ENCODE peak calls at places on chromosome 3, in six cellular contexts. One of them, this sample, is unnamed.

GRCh38 chr3:196519738-196520122 is 4.6 kb upstream of the SMCO1 start:
- DNase-seq in choroid plexus epithelial cell: no peak
- DNase-seq in heart right ventricle: no peak
- DNase-seq in astrocyte of the hippocampus: no peak
- DNase-seq in testis: no peak
- DNase-seq in glutamatergic neuron: peak
- DNase-seq in this sample: no peak

GRCh38 chr3:187978433-187979011 is 175.4 kb upstream of the LPP start:
- DNase-seq in choroid plexus epithelial cell: peak
- DNase-seq in heart right ventricle: no peak
- DNase-seq in astrocyte of the hippocampus: no peak
- DNase-seq in testis: no peak
- DNase-seq in glutamatergic neuron: no peak
- DNase-seq in this sample: no peak

GRCh38 chr3:139263798-139264197 is 80.0 kb upstream of the MRPS22 start:
- DNase-seq in choroid plexus epithelial cell: no peak
- DNase-seq in heart right ventricle: no peak
- DNase-seq in astrocyte of the hippocampus: no peak
- DNase-seq in testis: no peak
- DNase-seq in glutamatergic neuron: no peak
- DNase-seq in this sample: no peak

GRCh38 chr3:31919528-31919927 is 61.5 kb downstream of the OSBPL10 start:
- DNase-seq in choroid plexus epithelial cell: no peak
- DNase-seq in heart right ventricle: no peak
- DNase-seq in astrocyte of the hippocampus: no peak
- DNase-seq in testis: no peak
- DNase-seq in glutamatergic neuron: no peak
- DNase-seq in this sample: no peak

GRCh38 chr3:184078851-184079250 is 18.0 kb upstream of the HTR3E start:
- DNase-seq in choroid plexus epithelial cell: peak
- DNase-seq in heart right ventricle: no peak
- DNase-seq in astrocyte of the hippocampus: peak
- DNase-seq in testis: no peak
- DNase-seq in glutamatergic neuron: no peak
- DNase-seq in this sample: no peak

GRCh38 chr3:176566757-176567156 is 630.5 kb downstream of the TBL1XR1 start:
- DNase-seq in choroid plexus epithelial cell: no peak
- DNase-seq in heart right ventricle: no peak
- DNase-seq in astrocyte of the hippocampus: no peak
- DNase-seq in testis: no peak
- DNase-seq in glutamatergic neuron: no peak
- DNase-seq in this sample: no peak

GRCh38 chr3:52218454-52218853 is 7.0 kb downstream of the TLR9 start:
- DNase-seq in choroid plexus epithelial cell: no peak
- DNase-seq in heart right ventricle: no peak
- DNase-seq in astrocyte of the hippocampus: no peak
- DNase-seq in testis: no peak
- DNase-seq in glutamatergic neuron: no peak
- DNase-seq in this sample: no peak

GRCh38 chr3:179608931-179609720 is 4.5 kb downstream of the NDUFB5 start:
- DNase-seq in choroid plexus epithelial cell: no peak
- DNase-seq in heart right ventricle: no peak
- DNase-seq in astrocyte of the hippocampus: no peak
- DNase-seq in testis: no peak
- DNase-seq in glutamatergic neuron: no peak
- DNase-seq in this sample: no peak

GRCh38 chr3:57757642-57758297 is 1.7 kb downstream of the SLMAP start:
- DNase-seq in choroid plexus epithelial cell: peak
- DNase-seq in heart right ventricle: no peak
- DNase-seq in astrocyte of the hippocampus: peak
- DNase-seq in testis: no peak
- DNase-seq in glutamatergic neuron: no peak
- DNase-seq in this sample: peak

GRCh38 chr3:151152626-151153025 is 50.4 kb downstream of the GPR171 start:
- DNase-seq in choroid plexus epithelial cell: no peak
- DNase-seq in heart right ventricle: no peak
- DNase-seq in astrocyte of the hippocampus: no peak
- DNase-seq in testis: no peak
- DNase-seq in glutamatergic neuron: no peak
- DNase-seq in this sample: no peak

GRCh38 chr3:68866157-68866556 is 66.2 kb downstream of the TAFA4 start:
- DNase-seq in choroid plexus epithelial cell: peak
- DNase-seq in heart right ventricle: no peak
- DNase-seq in astrocyte of the hippocampus: no peak
- DNase-seq in testis: peak
- DNase-seq in glutamatergic neuron: no peak
- DNase-seq in this sample: no peak

GRCh38 chr3:15538345-15538744 is 16.8 kb upstream of the COLQ start:
- DNase-seq in choroid plexus epithelial cell: no peak
- DNase-seq in heart right ventricle: no peak
- DNase-seq in astrocyte of the hippocampus: no peak
- DNase-seq in testis: no peak
- DNase-seq in glutamatergic neuron: no peak
- DNase-seq in this sample: no peak

GRCh38 chr3:147354621-147355020 is 51.7 kb downstream of the ZIC4 start:
- DNase-seq in choroid plexus epithelial cell: peak
- DNase-seq in heart right ventricle: no peak
- DNase-seq in astrocyte of the hippocampus: no peak
- DNase-seq in testis: no peak
- DNase-seq in glutamatergic neuron: no peak
- DNase-seq in this sample: no peak

GRCh38 chr3:189598530-189598929 is 32.7 kb upstream of the TP63 start:
- DNase-seq in choroid plexus epithelial cell: no peak
- DNase-seq in heart right ventricle: no peak
- DNase-seq in astrocyte of the hippocampus: no peak
- DNase-seq in testis: no peak
- DNase-seq in glutamatergic neuron: no peak
- DNase-seq in this sample: no peak

GRCh38 chr3:171838218-171838720 is 4.9 kb upstream of the TMEM212 start:
- DNase-seq in choroid plexus epithelial cell: peak
- DNase-seq in heart right ventricle: peak
- DNase-seq in astrocyte of the hippocampus: peak
- DNase-seq in testis: peak
- DNase-seq in glutamatergic neuron: no peak
- DNase-seq in this sample: no peak

GRCh38 chr3:138452491-138452890 is 18.1 kb downstream of the ESYT3 start:
- DNase-seq in choroid plexus epithelial cell: no peak
- DNase-seq in heart right ventricle: no peak
- DNase-seq in astrocyte of the hippocampus: no peak
- DNase-seq in testis: no peak
- DNase-seq in glutamatergic neuron: no peak
- DNase-seq in this sample: no peak

GRCh38 chr3:161042023-161042501 is 63.1 kb downstream of the B3GALNT1 start:
- DNase-seq in choroid plexus epithelial cell: peak
- DNase-seq in heart right ventricle: no peak
- DNase-seq in astrocyte of the hippocampus: peak
- DNase-seq in testis: no peak
- DNase-seq in glutamatergic neuron: no peak
- DNase-seq in this sample: no peak

GRCh38 chr3:27591811-27592210 is 107.6 kb upstream of the SLC4A7 start:
- DNase-seq in choroid plexus epithelial cell: no peak
- DNase-seq in heart right ventricle: no peak
- DNase-seq in astrocyte of the hippocampus: no peak
- DNase-seq in testis: peak
- DNase-seq in glutamatergic neuron: no peak
- DNase-seq in this sample: no peak

GRCh38 chr3:141960731-141961130 is 84.3 kb downstream of the ATP1B3 start:
- DNase-seq in choroid plexus epithelial cell: peak
- DNase-seq in heart right ventricle: no peak
- DNase-seq in astrocyte of the hippocampus: peak
- DNase-seq in testis: no peak
- DNase-seq in glutamatergic neuron: no peak
- DNase-seq in this sample: no peak

GRCh38 chr3:58370407-58370806 is 37.7 kb downstream of the PXK start:
- DNase-seq in choroid plexus epithelial cell: no peak
- DNase-seq in heart right ventricle: no peak
- DNase-seq in astrocyte of the hippocampus: no peak
- DNase-seq in testis: no peak
- DNase-seq in glutamatergic neuron: no peak
- DNase-seq in this sample: no peak

GRCh38 chr3:157447026-157447694 is 10.5 kb downstream of the PTX3 start:
- DNase-seq in choroid plexus epithelial cell: peak
- DNase-seq in heart right ventricle: no peak
- DNase-seq in astrocyte of the hippocampus: peak
- DNase-seq in testis: no peak
- DNase-seq in glutamatergic neuron: no peak
- DNase-seq in this sample: peak

GRCh38 chr3:82496890-82497560 is 735.6 kb upstream of the GBE1 start:
- DNase-seq in choroid plexus epithelial cell: peak
- DNase-seq in heart right ventricle: no peak
- DNase-seq in astrocyte of the hippocampus: no peak
- DNase-seq in testis: peak
- DNase-seq in glutamatergic neuron: peak
- DNase-seq in this sample: no peak

GRCh38 chr3:170555329-170555728 is 30.5 kb downstream of the SLC7A14 start:
- DNase-seq in choroid plexus epithelial cell: peak
- DNase-seq in heart right ventricle: no peak
- DNase-seq in astrocyte of the hippocampus: no peak
- DNase-seq in testis: no peak
- DNase-seq in glutamatergic neuron: no peak
- DNase-seq in this sample: no peak

GRCh38 chr3:197337656-197338055 is 39.2 kb upstream of the DLG1 start:
- DNase-seq in choroid plexus epithelial cell: no peak
- DNase-seq in heart right ventricle: no peak
- DNase-seq in astrocyte of the hippocampus: peak
- DNase-seq in testis: no peak
- DNase-seq in glutamatergic neuron: no peak
- DNase-seq in this sample: peak

GRCh38 chr3:117977504-117978228 is 1057.0 kb downstream of the IGSF11 start:
- DNase-seq in choroid plexus epithelial cell: no peak
- DNase-seq in heart right ventricle: no peak
- DNase-seq in astrocyte of the hippocampus: no peak
- DNase-seq in testis: no peak
- DNase-seq in glutamatergic neuron: no peak
- DNase-seq in this sample: no peak

GRCh38 chr3:172065534-172065933 is 26.2 kb downstream of the FNDC3B start:
- DNase-seq in choroid plexus epithelial cell: peak
- DNase-seq in heart right ventricle: no peak
- DNase-seq in astrocyte of the hippocampus: peak
- DNase-seq in testis: no peak
- DNase-seq in glutamatergic neuron: no peak
- DNase-seq in this sample: peak

GRCh38 chr3:58150130-58150663 is 60.6 kb downstream of the DNASE1L3 start:
- DNase-seq in choroid plexus epithelial cell: no peak
- DNase-seq in heart right ventricle: no peak
- DNase-seq in astrocyte of the hippocampus: no peak
- DNase-seq in testis: no peak
- DNase-seq in glutamatergic neuron: no peak
- DNase-seq in this sample: no peak

GRCh38 chr3:52402706-52403270 is 42.1 kb downstream of the SEMA3G start:
- DNase-seq in choroid plexus epithelial cell: no peak
- DNase-seq in heart right ventricle: no peak
- DNase-seq in astrocyte of the hippocampus: no peak
- DNase-seq in testis: no peak
- DNase-seq in glutamatergic neuron: peak
- DNase-seq in this sample: no peak

GRCh38 chr3:53109190-53109589 is 21.0 kb downstream of the RFT1 start:
- DNase-seq in choroid plexus epithelial cell: peak
- DNase-seq in heart right ventricle: no peak
- DNase-seq in astrocyte of the hippocampus: peak
- DNase-seq in testis: no peak
- DNase-seq in glutamatergic neuron: no peak
- DNase-seq in this sample: peak

GRCh38 chr3:172365028-172365567 is 83.2 kb downstream of the GHSR start:
- DNase-seq in choroid plexus epithelial cell: no peak
- DNase-seq in heart right ventricle: no peak
- DNase-seq in astrocyte of the hippocampus: no peak
- DNase-seq in testis: no peak
- DNase-seq in glutamatergic neuron: no peak
- DNase-seq in this sample: no peak

GRCh38 chr3:58237940-58238681 is 519 bp downstream of the ABHD6 start:
- DNase-seq in choroid plexus epithelial cell: no peak
- DNase-seq in heart right ventricle: peak
- DNase-seq in astrocyte of the hippocampus: peak
- DNase-seq in testis: peak
- DNase-seq in glutamatergic neuron: peak
- DNase-seq in this sample: no peak

GRCh38 chr3:98497381-98497780 is at the start of gene OR5K2:
- DNase-seq in choroid plexus epithelial cell: no peak
- DNase-seq in heart right ventricle: no peak
- DNase-seq in astrocyte of the hippocampus: no peak
- DNase-seq in testis: no peak
- DNase-seq in glutamatergic neuron: no peak
- DNase-seq in this sample: no peak

GRCh38 chr3:58216496-58217197 is 5.9 kb upstream of the DNASE1L3 start:
- DNase-seq in choroid plexus epithelial cell: no peak
- DNase-seq in heart right ventricle: no peak
- DNase-seq in astrocyte of the hippocampus: no peak
- DNase-seq in testis: no peak
- DNase-seq in glutamatergic neuron: no peak
- DNase-seq in this sample: no peak

GRCh38 chr3:12963869-12964712 is 109.1 kb downstream of the IQSEC1 start:
- DNase-seq in choroid plexus epithelial cell: peak
- DNase-seq in heart right ventricle: no peak
- DNase-seq in astrocyte of the hippocampus: no peak
- DNase-seq in testis: peak
- DNase-seq in glutamatergic neuron: no peak
- DNase-seq in this sample: no peak